ENCODE peak calls at places on chromosome 12, in eight cellular contexts. L, F, S, I, Q, N, T and W are unnamed samples.

GRCh38 chr12:75979181-75979580 is 52.4 kb downstream of the PHLDA1 start:
- DNase-seq in L (no peak), F (no peak), S (no peak), I (peak; percentile 91), Q (no peak), N (no peak), T (no peak), W (no peak)

GRCh38 chr12:6613015-6613775 is 6.0 kb upstream of the CHD4 start:
- DNase-seq in L (peak; percentile 62), F (peak; percentile 72), S (peak; percentile 45), I (peak; percentile 28), Q (no peak), N (peak; percentile 82), T (no peak), W (no peak)

GRCh38 chr12:29415111-29415510 is 34.1 kb upstream of the ERGIC2 start:
- DNase-seq in L (no peak), F (no peak), S (no peak), I (no peak), Q (no peak), N (no peak), T (no peak), W (no peak)

GRCh38 chr12:64218597-64218996 is 3.5 kb downstream of the KICS2 start:
- DNase-seq in L (no peak), F (no peak), S (no peak), I (no peak), Q (peak; percentile 9), N (peak; percentile 30), T (no peak), W (no peak)

GRCh38 chr12:102061096-102061555 is 665 bp downstream of the WASHC3 start:
- DNase-seq in L (peak; percentile 12), F (no peak), S (no peak), I (peak; percentile 44), Q (peak; percentile 71), N (peak; percentile 7), T (no peak), W (no peak)

GRCh38 chr12:6607751-6608591 is 792 bp upstream of the CHD4 start:
- DNase-seq in L (peak; percentile 56), F (peak; percentile 66), S (peak; percentile 92), I (peak; percentile 42), Q (peak; percentile 67), N (peak; percentile 78), T (no peak), W (no peak)

GRCh38 chr12:94041833-94042232 is 106.5 kb upstream of the PLXNC1 start:
- DNase-seq in L (no peak), F (no peak), S (no peak), I (no peak), Q (no peak), N (no peak), T (no peak), W (no peak)

GRCh38 chr12:39072658-39073057 is 167.3 kb upstream of the CPNE8 start:
- DNase-seq in L (no peak), F (no peak), S (no peak), I (no peak), Q (no peak), N (no peak), T (no peak), W (no peak)

GRCh38 chr12:68587448-68587873 is 23.2 kb upstream of the RAP1B start:
- DNase-seq in L (no peak), F (no peak), S (no peak), I (no peak), Q (peak; percentile 65), N (no peak), T (no peak), W (no peak)

GRCh38 chr12:40078201-40078730 is 27.6 kb downstream of the SLC2A13 start:
- DNase-seq in L (no peak), F (no peak), S (no peak), I (no peak), Q (no peak), N (no peak), T (no peak), W (no peak)

GRCh38 chr12:50043308-50043707 is 14.1 kb upstream of the ASIC1 start:
- DNase-seq in L (no peak), F (no peak), S (no peak), I (no peak), Q (no peak), N (no peak), T (no peak), W (no peak)

DNA sequence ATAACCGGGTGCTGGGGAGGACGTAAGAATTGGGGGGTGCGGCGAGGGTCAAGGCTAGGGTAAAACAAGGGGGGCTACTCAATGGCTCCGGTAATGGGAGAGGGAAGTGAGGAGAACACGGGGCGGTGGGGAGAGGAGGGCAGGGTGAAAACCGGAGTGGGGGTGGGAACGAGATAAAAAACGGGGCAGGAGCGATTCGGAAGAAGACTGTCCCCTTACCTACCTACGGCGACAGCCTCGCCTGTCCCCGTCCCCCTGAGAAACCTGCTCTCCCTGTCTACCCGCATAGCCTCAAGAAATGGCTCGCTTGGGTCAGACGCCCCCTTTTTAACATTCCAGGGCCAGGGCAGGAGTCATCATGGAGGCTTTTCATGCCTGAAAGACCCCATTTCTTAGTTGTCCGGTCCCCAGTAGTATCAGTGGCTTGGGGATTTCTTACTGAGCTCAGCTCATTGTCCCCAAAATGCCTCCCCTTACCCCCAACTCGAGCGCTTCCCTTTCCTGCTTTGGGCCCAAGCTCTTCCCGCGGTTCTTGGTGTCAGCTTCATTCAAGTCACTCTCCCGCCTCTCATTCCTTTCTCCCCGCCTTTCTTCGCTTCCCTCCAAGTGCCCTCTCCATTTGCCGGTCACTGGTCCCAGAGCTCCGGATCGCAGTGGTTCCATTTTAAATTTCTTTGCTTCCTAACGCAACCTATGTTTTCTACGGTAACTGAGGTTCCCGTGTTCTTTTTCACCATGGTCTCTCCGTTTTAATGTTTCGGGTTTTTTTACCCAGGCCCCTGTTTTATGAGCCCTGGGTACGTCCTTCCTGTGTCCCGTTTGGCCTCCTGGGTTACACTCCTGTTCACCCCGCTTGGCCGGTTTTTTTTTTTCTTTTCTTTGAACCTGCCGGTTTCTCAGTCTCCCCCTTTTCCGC is 1.2 kb upstream of the WSB2 start:
- DNase-seq in L (no peak), F (peak; percentile 62), S (no peak), I (peak; percentile 49), Q (no peak), N (peak; percentile 68), T (peak; percentile 73), W (no peak)
- TF ChIP-seq POLR2AphosphoS5 in L (no peak), F (peak; percentile 71), S (peak; percentile 85), I (peak; percentile 84), Q (peak; percentile 71), N (peak; percentile 52), T (peak; percentile 78), W (no peak)

DNA sequence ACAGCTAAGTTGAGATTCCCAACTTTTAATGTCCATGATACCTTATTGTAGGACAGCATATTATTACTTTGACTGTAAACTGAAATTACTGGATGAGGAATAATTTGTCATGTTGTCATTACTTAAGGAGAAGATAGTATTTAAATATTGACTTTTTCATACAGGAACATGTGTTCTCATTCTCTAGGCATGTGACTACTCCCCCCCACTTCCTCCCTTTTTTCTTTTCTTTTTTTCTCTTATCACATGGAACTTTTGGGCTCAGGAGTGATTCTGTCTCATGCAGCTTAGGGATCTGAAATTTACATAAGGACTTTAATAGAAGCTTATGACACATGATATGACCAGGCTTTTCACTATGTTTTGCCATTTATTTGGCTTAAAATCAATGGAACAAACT is 127.7 kb upstream of the SLCO1C1 start:
- DNase-seq in L (no peak), F (no peak), S (no peak), I (peak; percentile 64), Q (no peak), N (no peak), T (no peak), W (no peak)
- H3K27ac ChIP-seq in L (no peak overlapping the region), F (no peak overlapping the region), S (no peak overlapping the region), I (no peak overlapping the region), Q (no peak overlapping the region), N (no peak overlapping the region), T (no peak overlapping the region), W (no peak overlapping the region)

GRCh38 chr12:108850854-108851573 is 6.4 kb downstream of the SSH1 start:
- DNase-seq in L (no peak), F (peak; percentile 85), S (no peak), I (peak; percentile 95), Q (peak; percentile 79), N (peak; percentile 76), T (no peak), W (no peak)

GRCh38 chr12:108854055-108854452 is 3.3 kb downstream of the SSH1 start:
- DNase-seq in L (peak; percentile 6), F (no peak), S (no peak), I (no peak), Q (peak; percentile 52), N (no peak), T (no peak), W (no peak)

GRCh38 chr12:108853426-108853825 is 4.0 kb downstream of the SSH1 start:
- DNase-seq in L (no peak), F (no peak), S (no peak), I (no peak), Q (no peak), N (no peak), T (no peak), W (no peak)

GRCh38 chr12:108854453-108855283 is 2.7 kb downstream of the SSH1 start:
- DNase-seq in L (no peak), F (no peak), S (peak; percentile 98), I (peak; percentile 98), Q (peak; percentile 83), N (peak; percentile 38), T (no peak), W (no peak)

DNA sequence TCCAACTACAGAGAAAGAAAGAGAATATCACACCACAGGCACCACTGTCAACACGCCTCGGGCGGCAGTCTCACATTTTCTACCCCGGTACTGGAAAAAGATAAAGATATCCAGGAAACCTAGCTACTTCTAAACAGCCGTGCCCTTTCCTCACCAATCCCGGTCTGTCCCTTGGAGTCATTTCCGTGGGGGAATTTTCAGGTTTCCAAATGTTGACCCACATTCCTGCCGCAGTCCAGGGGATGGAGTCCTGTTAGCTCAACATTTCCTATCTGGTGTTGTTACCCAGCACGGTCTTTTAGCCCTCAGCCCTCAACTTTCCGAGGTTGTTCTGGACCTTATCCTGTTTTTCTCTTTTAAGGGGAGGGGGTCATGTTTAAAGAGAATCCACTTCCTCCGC is 4.7 kb downstream of the SSH1 start:
- DNase-seq in L (no peak), F (no peak), S (no peak), I (peak; percentile 99), Q (no peak), N (no peak), T (no peak), W (no peak)
- H3K9ac ChIP-seq in L (no peak overlapping the region), F (peak overlapping the region; percentile 96), S (peak overlapping the region; percentile 99), I (peak overlapping the region; percentile 98), Q (peak overlapping the region; percentile 21), N (no peak overlapping the region), T (no peak overlapping the region), W (peak overlapping the region; percentile 26)

DNA sequence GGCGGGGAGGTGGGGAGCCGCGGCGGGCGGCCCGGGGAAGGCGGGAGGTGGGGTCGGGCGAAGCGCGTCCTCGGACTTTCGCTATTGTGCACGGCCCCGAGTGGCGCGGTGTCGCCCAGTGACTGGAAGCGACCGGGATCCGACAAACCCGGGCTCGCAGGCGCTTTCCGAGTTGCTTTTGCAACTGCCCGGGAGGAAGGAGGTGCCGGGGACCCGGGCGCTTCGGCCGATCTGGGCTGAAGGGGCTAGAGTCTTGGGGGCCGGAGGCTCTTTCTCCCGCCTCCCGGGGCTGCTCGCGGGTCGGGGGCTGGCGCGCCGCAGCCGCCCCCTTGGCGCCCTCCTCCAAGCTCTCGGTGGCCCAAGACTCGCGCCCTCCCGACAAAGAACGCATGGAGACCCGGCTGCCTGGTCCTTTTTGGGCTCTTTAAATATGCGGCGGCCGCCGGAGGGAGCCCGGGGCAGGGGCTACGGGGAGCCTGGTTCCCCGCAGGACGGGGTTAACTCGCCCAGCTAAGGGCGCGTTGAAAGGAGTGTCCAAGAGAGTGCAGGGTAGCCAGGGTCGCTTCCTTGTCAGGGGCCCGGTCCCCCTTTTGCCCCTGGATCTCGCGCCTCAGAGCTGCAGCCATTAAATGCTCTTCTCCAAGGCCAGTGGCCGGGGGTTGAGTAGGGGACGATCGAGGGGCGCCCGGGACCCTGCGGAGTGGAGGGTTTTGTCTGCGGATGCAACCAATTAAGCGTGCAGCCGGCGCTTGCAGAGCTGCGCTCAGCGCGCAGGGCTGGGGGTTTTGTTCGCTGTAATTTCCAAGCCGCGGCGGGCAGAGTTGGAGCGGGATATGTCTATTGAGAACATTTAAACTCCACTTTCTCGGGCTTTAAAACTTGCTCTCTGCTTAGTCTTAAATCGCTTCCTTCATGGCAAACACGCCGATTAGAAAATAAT is 1.6 kb downstream of the HMGA2 start:
- DNase-seq in L (no peak), F (peak; percentile 41), S (no peak), I (peak; percentile 67), Q (no peak), N (no peak), T (peak; percentile 74), W (no peak)
- TF ChIP-seq POLR2AphosphoS5 in L (no peak), F (peak; percentile 10), S (peak; percentile 45), I (peak; percentile 8), Q (no peak), N (no peak), T (peak; percentile 22), W (no peak)